ENCODE peak calls at places on chromosome 9, in seven cellular contexts. O is body of pancreas, F is AG08395, Z is neuronal stem cell, Y is brain microvascular endothelial cell, X is NCI-H1092, H is fibroblast of mammary gland. U is an unnamed sample.

GRCh38 chr9:129309906-129310305 is 131.8 kb upstream of the IER5L start:
- DNase-seq in O (no peak), F (no peak), Z (no peak), Y (no peak), X (no peak), H (no peak), U (no peak)

GRCh38 chr9:70823284-70823683 is 298.1 kb downstream of the TRPM3 start:
- DNase-seq in O (no peak), F (no peak), Z (no peak), Y (no peak), X (no peak), H (no peak), U (no peak)

GRCh38 chr9:95506438-95506691 is 10.4 kb downstream of the PTCH1 start:
- DNase-seq in O (no peak), F (peak), Z (no peak), Y (no peak), X (no peak), H (peak), U (no peak)

GRCh38 chr9:94801242-94801641 is 74.7 kb downstream of the AOPEP start:
- DNase-seq in O (no peak), F (no peak), Z (no peak), Y (no peak), X (no peak), H (peak), U (no peak)

GRCh38 chr9:3809724-3810123 is 283.9 kb upstream of the RFX3 start:
- DNase-seq in O (no peak), F (peak), Z (no peak), Y (no peak), X (no peak), H (peak), U (no peak)

GRCh38 chr9:4691794-4692193 is 12.4 kb downstream of the CDC37L1 start:
- DNase-seq in O (no peak), F (peak), Z (no peak), Y (no peak), X (no peak), H (peak), U (no peak)

GRCh38 chr9:133059623-133060022 is 2.2 kb upstream of the CEL start:
- DNase-seq in O (peak), F (no peak), Z (no peak), Y (no peak), X (no peak), H (no peak), U (no peak)

GRCh38 chr9:87834357-87834756 is 48.3 kb upstream of the SPATA31E1 start:
- DNase-seq in O (no peak), F (no peak), Z (no peak), Y (no peak), X (peak), H (no peak), U (no peak)

GRCh38 chr9:116951588-116952433 is 264.7 kb downstream of the TRIM32 start:
- DNase-seq in O (no peak), F (peak), Z (no peak), Y (peak), X (no peak), H (peak), U (no peak)

GRCh38 chr9:117860849-117861248 is 156.6 kb downstream of the TLR4 start:
- DNase-seq in O (no peak), F (no peak), Z (no peak), Y (peak), X (no peak), H (no peak), U (no peak)

GRCh38 chr9:6354072-6354686 is 26.0 kb downstream of the TPD52L3 start:
- DNase-seq in O (no peak), F (peak), Z (peak), Y (peak), X (peak), H (peak), U (no peak)

GRCh38 chr9:116322521-116322920 is 168.9 kb downstream of the PAPPA start:
- DNase-seq in O (no peak), F (no peak), Z (no peak), Y (no peak), X (no peak), H (peak), U (no peak)

GRCh38 chr9:84238652-84239051 is 101.9 kb downstream of the SLC28A3 start:
- DNase-seq in O (no peak), F (no peak), Z (no peak), Y (no peak), X (no peak), H (peak), U (no peak)

GRCh38 chr9:98905015-98905414 is 38.7 kb upstream of the COL15A1 start:
- DNase-seq in O (no peak), F (no peak), Z (no peak), Y (no peak), X (no peak), H (no peak), U (no peak)

GRCh38 chr9:115998661-115999060 is 154.9 kb upstream of the PAPPA start:
- DNase-seq in O (no peak), F (no peak), Z (no peak), Y (no peak), X (no peak), H (no peak), U (no peak)

GRCh38 chr9:35907732-35908483 is 1.4 kb upstream of the SPAAR start:
- DNase-seq in O (peak), F (peak), Z (peak), Y (peak), X (no peak), H (peak), U (no peak)

GRCh38 chr9:134136117-134136996 is 475 bp downstream of the WDR5 start:
- DNase-seq in O (peak), F (peak), Z (peak), Y (no peak), X (no peak), H (peak), U (no peak)

U was measured in activated effector memory CD4-positive, alpha-beta T cell treated with Interleukin-2 at 50 U/mL for 16 hours.